ENCODE peak calls at places on chromosomes 11 and 22, in ten cellular contexts. A is neural progenitor cell, M is thyroid gland, H is glutamatergic neuron, E is H1, B is dorsolateral prefrontal cortex, N is RWPE1, G is GM13977, Z is type B pancreatic cell, I is AG04449. Q is an unnamed sample.

GRCh38 chr22:30781271-30781875 is 86.7 kb downstream of the OSBP2 start:
- DNase-seq in N (no peak), A (no peak), I (no peak), E (no peak), G (no peak), H (no peak), Z (no peak), M (no peak), B (no peak), Q (no peak)

GRCh38 chr11:76602431-76602861 is 68.1 kb downstream of the LRRC32 start:
- DNase-seq in A (no peak), H (no peak), G (no peak), M (no peak), Z (no peak), B (no peak), I (no peak), E (peak), N (no peak), Q (no peak)

GRCh38 chr11:72789493-72790131 is 4.2 kb downstream of the STARD10 start:
- DNase-seq in Z (no peak), A (peak), E (no peak), N (no peak), I (no peak), H (no peak), M (no peak), B (peak), G (no peak), Q (no peak)

GRCh38 chr11:61075891-61076290 is 26.4 kb upstream of the CD5 start:
- DNase-seq in M (no peak), E (no peak), N (peak), I (no peak), B (no peak), Z (no peak), H (no peak), A (peak), G (no peak), Q (no peak)

GRCh38 chr22:30947163-30947820 is 21.3 kb downstream of the MORC2 start:
- DNase-seq in G (no peak), E (no peak), H (peak), Z (no peak), I (no peak), M (peak), A (peak), B (peak), N (peak), Q (no peak)

GRCh38 chr11:10017050-10017449 is 277.0 kb downstream of the SBF2 start:
- DNase-seq in A (no peak), N (no peak), B (no peak), I (no peak), M (no peak), G (no peak), E (no peak), Z (no peak), H (no peak), Q (no peak)

GRCh38 chr11:77106321-77106720 is 3.7 kb downstream of the OMP start:
- DNase-seq in G (no peak), M (no peak), I (no peak), N (no peak), A (no peak), Z (no peak), E (no peak), B (peak), H (no peak), Q (no peak)

GRCh38 chr22:30298005-30298701 is 8.8 kb upstream of the CASTOR1 start:
- DNase-seq in N (no peak), G (no peak), Z (no peak), I (no peak), B (no peak), E (no peak), H (no peak), A (no peak), M (peak), Q (no peak)

GRCh38 chr11:101226617-101227016 is 97.0 kb upstream of the PGR start:
- DNase-seq in A (no peak), Z (no peak), B (no peak), I (no peak), N (no peak), E (no peak), M (no peak), G (no peak), H (no peak), Q (no peak)

GRCh38 chr22:38132136-38132535 is 21.7 kb upstream of the BAIAP2L2 start:
- DNase-seq in N (no peak), I (no peak), M (no peak), B (no peak), E (no peak), H (no peak), G (no peak), A (no peak), Z (no peak), Q (no peak)

GRCh38 chr22:38352436-38352835 is 35.2 kb upstream of the CSNK1E start:
- DNase-seq in E (peak), I (no peak), H (no peak), N (no peak), B (peak), Z (no peak), A (no peak), M (no peak), G (no peak), Q (no peak)

GRCh38 chr11:106415510-106415909 is 338.0 kb downstream of the AASDHPPT start:
- DNase-seq in H (no peak), E (no peak), N (no peak), G (no peak), Z (no peak), I (no peak), M (no peak), A (no peak), B (no peak), Q (no peak)

GRCh38 chr11:14618060-14618459 is 25.5 kb upstream of the PDE3B start:
- DNase-seq in E (no peak), B (no peak), M (no peak), A (no peak), G (no peak), I (no peak), N (no peak), H (no peak), Z (no peak), Q (no peak)

GRCh38 chr22:50673231-50674126 is 856 bp downstream of the SHANK3 start:
- DNase-seq in E (peak), H (no peak), G (peak), Z (peak), B (peak), M (no peak), N (no peak), I (no peak), A (peak), Q (no peak)

GRCh38 chr11:10309163-10310093 is 4.6 kb downstream of the ADM start:
- DNase-seq in I (no peak), Z (no peak), H (no peak), N (peak), B (peak), A (no peak), E (no peak), M (peak), G (no peak), Q (no peak)

GRCh38 chr11:68827733-68828132 is 14.0 kb downstream of the CPT1A start:
- DNase-seq in I (no peak), N (no peak), A (no peak), Z (no peak), M (no peak), E (no peak), B (no peak), G (no peak), H (no peak), Q (no peak)

GRCh38 chr11:118241191-118242098 is 10.7 kb downstream of the MPZL3 start:
- DNase-seq in Z (no peak), I (no peak), N (peak), G (peak), M (peak), A (no peak), H (no peak), E (no peak), B (no peak), Q (no peak)

GRCh38 chr11:59263225-59263894 is 50.6 kb upstream of the MPEG1 start:
- DNase-seq in G (no peak), H (no peak), E (peak), A (peak), Z (no peak), N (no peak), M (no peak), B (no peak), I (no peak), Q (no peak)

GRCh38 chr22:34019190-34019845 is 99.0 kb upstream of the LARGE1 start:
- DNase-seq in H (no peak), B (no peak), I (no peak), N (no peak), G (no peak), M (no peak), A (no peak), Z (no peak), E (no peak), Q (no peak)

GRCh38 chr11:61752117-61752924 is at the start of gene MYRF:
- DNase-seq in A (peak), Z (peak), H (peak), G (peak), B (peak), I (no peak), N (peak), M (peak), E (peak), Q (peak)

GRCh38 chr11:2586091-2586792 is 113.6 kb downstream of the KCNQ1OT1 start:
- DNase-seq in M (peak), E (no peak), B (peak), G (no peak), A (no peak), H (peak), N (no peak), I (no peak), Z (peak), Q (peak)

GRCh38 chr11:8368772-8369171 is 105.1 kb upstream of the LMO1 start:
- DNase-seq in I (no peak), M (no peak), A (no peak), N (no peak), H (peak), B (no peak), E (no peak), G (no peak), Z (no peak), Q (no peak)

GRCh38 chr11:1942541-1943260 is 4.4 kb upstream of the MRPL23 start:
- DNase-seq in A (no peak), G (no peak), E (no peak), H (no peak), I (no peak), N (no peak), M (no peak), Z (peak), B (no peak), Q (peak)

GRCh38 chr11:6992026-6992425 is 28.1 kb downstream of the ZNF214 start:
- DNase-seq in E (no peak), Z (no peak), N (no peak), M (no peak), A (no peak), I (no peak), B (no peak), G (no peak), H (no peak), Q (no peak)

GRCh38 chr22:46934746-46935491 is 172.5 kb downstream of the TBC1D22A start:
- DNase-seq in B (no peak), I (peak), A (no peak), G (peak), E (peak), Z (no peak), H (no peak), M (peak), N (peak), Q (no peak)

GRCh38 chr11:50164050-50164449 is 131.4 kb downstream of the OR4C45 start:
- DNase-seq in H (no peak), M (no peak), B (no peak), E (no peak), G (no peak), I (no peak), A (no peak), Z (no peak), N (no peak), Q (no peak)

GRCh38 chr11:111021131-111021530 is 224.4 kb upstream of the POU2AF2 start:
- DNase-seq in A (peak), Z (no peak), H (no peak), G (no peak), I (no peak), B (no peak), N (no peak), M (peak), E (no peak), Q (no peak)

DNA sequence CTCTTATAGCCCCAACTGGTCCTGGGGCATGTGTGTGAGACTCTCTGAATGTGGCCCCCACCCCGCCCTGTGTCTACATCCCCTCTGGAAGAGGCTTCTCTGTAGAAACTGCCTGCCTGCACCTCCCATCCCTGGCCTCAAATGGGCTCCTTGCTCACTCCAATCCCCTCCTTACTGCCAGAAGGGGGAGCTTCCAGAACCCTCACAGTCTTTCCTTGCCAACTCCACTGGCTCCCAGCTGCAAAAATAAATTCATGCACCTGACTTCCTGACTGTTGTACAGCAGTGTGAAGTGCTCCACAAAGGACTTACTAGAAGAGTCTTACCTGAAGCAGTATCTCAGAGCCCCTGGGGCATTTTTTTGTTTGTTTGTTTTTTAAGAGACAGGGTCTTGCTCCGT is 15.2 kb upstream of the SERPIND1 start:
- DNase-seq in B (no peak), N (no peak), I (no peak), Z (no peak), H (no peak), E (no peak), M (no peak), G (no peak), A (peak), Q (no peak)
- TF ChIP-seq CTCF in B (no peak), N (no peak), I (no peak), Z (no peak), H (no peak), E (peak), M (no peak), G (no peak), A (peak), Q (no peak)

GRCh38 chr22:22767876-22768602 is 119.6 kb upstream of the IGLL5 start:
- DNase-seq in I (no peak), G (no peak), M (no peak), A (peak), B (no peak), H (no peak), E (no peak), N (no peak), Z (peak), Q (no peak)
- TF ChIP-seq CTCF in I (no peak), G (no peak), M (no peak), A (peak), B (no peak), H (peak), E (peak), N (no peak), Z (no peak), Q (peak)

DNA sequence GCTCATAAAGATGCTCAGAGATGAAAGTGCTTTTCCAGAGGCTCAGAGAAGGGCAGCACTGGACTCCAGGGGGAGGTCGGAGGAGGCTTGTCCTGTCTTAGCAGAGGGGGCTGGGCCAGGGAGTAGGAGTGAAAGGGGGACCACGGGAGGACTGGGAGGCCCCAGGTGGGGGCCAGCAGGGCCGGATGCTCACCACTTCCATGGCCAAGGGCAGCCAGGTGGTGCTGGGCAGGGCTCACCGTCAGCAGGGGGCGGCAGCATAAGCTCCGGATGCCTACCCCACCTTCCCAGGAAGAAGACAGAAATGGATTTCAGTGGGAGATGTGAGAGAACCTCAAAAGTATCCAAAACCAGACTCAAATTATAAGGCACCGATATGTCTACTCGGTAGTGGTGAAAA is 11.0 kb downstream of the RAB36 start:
- DNase-seq in A (no peak), B (no peak), Z (no peak), I (no peak), N (no peak), G (no peak), M (no peak), E (no peak), H (no peak), Q (no peak)
- TF ChIP-seq CTCF in A (no peak), B (no peak), Z (no peak), I (peak), N (no peak), G (no peak), M (no peak), E (peak), H (no peak), Q (no peak)

GRCh38 chr22:20571531-20572007 is 64.2 kb downstream of the MED15 start:
- DNase-seq in N (no peak), I (no peak), A (peak), M (no peak), G (peak), E (peak), H (peak), Z (no peak), B (no peak), Q (no peak)
- TF ChIP-seq CTCF in N (peak), I (peak), A (peak), M (peak), G (peak), E (peak), H (peak), Z (peak), B (peak), Q (peak)

GRCh38 chr11:130837194-130837593 is 79.1 kb downstream of the SNX19 start:
- DNase-seq in N (no peak), E (no peak), Z (no peak), I (no peak), G (no peak), B (no peak), M (no peak), A (no peak), H (no peak), Q (no peak)
- TF ChIP-seq CTCF in N (no peak), E (no peak), Z (no peak), I (no peak), G (no peak), B (no peak), M (no peak), A (no peak), H (no peak), Q (no peak)

GRCh38 chr11:17141156-17141555 is 63.7 kb upstream of the RPS13 start:
- DNase-seq in M (no peak), E (no peak), B (no peak), G (no peak), H (no peak), I (no peak), Z (no peak), A (no peak), N (no peak), Q (no peak)
- TF ChIP-seq CTCF in M (no peak), E (no peak), B (no peak), G (no peak), H (no peak), I (no peak), Z (no peak), A (no peak), N (no peak), Q (no peak)